ENCODE peak calls at places on chromosomes 2 and 18, in five cellular contexts. I is transverse colon, Z is OCI-LY7, H is breast epithelium, U is esophagus squamous epithelium. A is an unnamed sample.

GRCh38 chr18:11258014-11258413 is 108.6 kb upstream of the PIEZO2 start:
- DNase-seq in I (no peak), Z (no peak), H (no peak), U (no peak), A (no peak)

GRCh38 chr2:50088987-50089386 is 934.7 kb upstream of the FSHR start:
- DNase-seq in I (no peak), Z (no peak), H (no peak), U (no peak), A (no peak)

GRCh38 chr2:182553483-182553882 is 126.6 kb upstream of the PDE1A start:
- DNase-seq in I (no peak), Z (no peak), H (no peak), U (no peak), A (no peak)

GRCh38 chr2:167957662-167958061 is 289.7 kb downstream of the STK39 start:
- DNase-seq in I (no peak), Z (no peak), H (no peak), U (no peak), A (no peak)

GRCh38 chr2:136118819-136119716 is 1.1 kb upstream of the CXCR4 start:
- DNase-seq in I (peak; percentile 82), Z (peak; percentile 90), H (peak; percentile 56), U (peak; percentile 57), A (no peak)

GRCh38 chr2:30730736-30731135 is 76.5 kb downstream of the CAPN13 start:
- DNase-seq in I (no peak), Z (no peak), H (no peak), U (no peak), A (no peak)

GRCh38 chr18:48832961-48833700 is 117.6 kb downstream of the SMAD7 start:
- DNase-seq in I (peak; percentile 74), Z (no peak), H (peak; percentile 57), U (no peak), A (no peak)

GRCh38 chr2:185537689-185538088 is 200.9 kb upstream of the FSIP2 start:
- DNase-seq in I (no peak), Z (no peak), H (no peak), U (no peak), A (no peak)

GRCh38 chr2:168138369-168138768 is 109.0 kb downstream of the STK39 start:
- DNase-seq in I (no peak), Z (no peak), H (no peak), U (no peak), A (no peak)

GRCh38 chr2:233290446-233290845 is 17.2 kb upstream of the SAG start:
- DNase-seq in I (no peak), Z (no peak), H (no peak), U (no peak), A (no peak)
- H3K36me3 ChIP-seq in I (no peaks in the 10 kb centered on the region), Z (peaks cover 97% of the 10 kb centered on the region), H (peaks cover 12% of the 10 kb centered on the region), U (peaks cover 100% of the 10 kb centered on the region), A (peaks cover 53% of the 10 kb centered on the region)

DNA sequence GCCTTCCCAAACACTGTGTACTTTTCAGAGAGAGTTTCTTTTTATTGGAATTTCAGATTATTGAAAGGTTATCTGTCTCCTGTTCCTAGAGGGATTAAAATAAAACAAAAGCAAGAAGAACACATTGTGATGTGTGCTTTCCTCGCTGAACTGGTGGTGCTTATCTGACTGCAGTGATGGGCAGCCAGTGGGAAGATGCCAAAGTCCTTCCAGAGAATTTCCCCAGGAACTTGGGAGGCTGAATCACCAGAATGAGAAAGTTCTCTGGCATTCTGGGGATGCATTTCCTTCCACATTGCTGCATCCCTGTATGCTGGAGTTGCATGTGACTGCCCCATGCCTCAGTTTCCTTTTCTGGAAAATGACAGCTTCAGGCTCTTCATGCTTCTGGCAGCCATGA is 53.9 kb upstream of the SEC11C start:
- DNase-seq in I (no peak), Z (no peak), H (no peak), U (no peak), A (peak; percentile 66)
- TF ChIP-seq CTCF in I (no peak), Z (no peak), H (no peak), U (no peak), A (no peak)

GRCh38 chr18:5097116-5097703 is 99.8 kb downstream of the AKAIN1 start:
- DNase-seq in I (no peak), Z (no peak), H (no peak), U (no peak), A (no peak)

GRCh38 chr18:5093902-5094301 is 103.2 kb downstream of the AKAIN1 start:
- DNase-seq in I (no peak), Z (no peak), H (no peak), U (no peak), A (no peak)

GRCh38 chr18:5095239-5095638 is 101.8 kb downstream of the AKAIN1 start:
- DNase-seq in I (no peak), Z (no peak), H (no peak), U (no peak), A (no peak)

DNA sequence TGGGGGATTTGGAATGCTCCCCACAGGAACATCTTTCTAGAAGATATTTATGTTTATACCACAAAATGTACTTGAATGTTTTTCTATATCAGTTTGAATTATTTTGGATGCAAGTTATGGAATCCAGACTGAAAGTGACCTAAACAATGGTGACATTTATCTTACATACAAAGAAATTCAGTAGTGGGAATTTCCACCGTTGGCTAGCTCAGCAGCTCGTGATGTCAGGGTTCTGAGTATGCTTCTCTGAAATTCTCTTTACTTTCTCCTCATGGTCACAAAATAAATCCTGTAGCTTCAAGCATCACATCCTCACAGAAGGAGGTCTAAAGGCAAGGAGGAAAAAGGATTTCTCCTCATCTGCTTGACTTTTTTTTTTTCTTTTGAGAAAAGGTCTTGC is 105.3 kb downstream of the AKAIN1 start:
- DNase-seq in I (no peak), Z (no peak), H (no peak), U (no peak), A (no peak)
- H3K4me3 ChIP-seq in I (no peak overlapping the region), Z (no peak overlapping the region), H (no peak overlapping the region), U (no peak overlapping the region), A (no peak overlapping the region)

GRCh38 chr2:73764945-73765344 is 15.0 kb downstream of the DUSP11 start:
- DNase-seq in I (no peak), Z (no peak), H (no peak), U (no peak), A (no peak)
- H3K36me3 ChIP-seq in I (no peaks in the 10 kb centered on the region), Z (peaks cover 94% of the 10 kb centered on the region), H (no peaks in the 10 kb centered on the region), U (peaks cover 99% of the 10 kb centered on the region), A (peaks cover 51% of the 10 kb centered on the region)

GRCh38 chr2:20617892-20618467 is 32.9 kb downstream of the HS1BP3 start:
- DNase-seq in I (peak; percentile 92), Z (no peak), H (peak; percentile 84), U (peak; percentile 32), A (peak; percentile 94)
- TF ChIP-seq CTCF in I (peak; percentile 55), Z (no peak), H (peak; percentile 65), U (peak; percentile 64), A (peak; percentile 49)

GRCh38 chr2:69636395-69636794 is 7.1 kb downstream of the AAK1 start:
- DNase-seq in I (no peak), Z (no peak), H (no peak), U (no peak), A (no peak)

GRCh38 chr2:69638630-69639029 is 4.9 kb downstream of the AAK1 start:
- DNase-seq in I (no peak), Z (no peak), H (no peak), U (no peak), A (no peak)

GRCh38 chr2:69641887-69642708 is 1.4 kb downstream of the AAK1 start:
- DNase-seq in I (no peak), Z (no peak), H (no peak), U (no peak), A (no peak)

GRCh38 chr2:69637923-69638322 is 5.6 kb downstream of the AAK1 start:
- DNase-seq in I (no peak), Z (no peak), H (no peak), U (no peak), A (no peak)

DNA sequence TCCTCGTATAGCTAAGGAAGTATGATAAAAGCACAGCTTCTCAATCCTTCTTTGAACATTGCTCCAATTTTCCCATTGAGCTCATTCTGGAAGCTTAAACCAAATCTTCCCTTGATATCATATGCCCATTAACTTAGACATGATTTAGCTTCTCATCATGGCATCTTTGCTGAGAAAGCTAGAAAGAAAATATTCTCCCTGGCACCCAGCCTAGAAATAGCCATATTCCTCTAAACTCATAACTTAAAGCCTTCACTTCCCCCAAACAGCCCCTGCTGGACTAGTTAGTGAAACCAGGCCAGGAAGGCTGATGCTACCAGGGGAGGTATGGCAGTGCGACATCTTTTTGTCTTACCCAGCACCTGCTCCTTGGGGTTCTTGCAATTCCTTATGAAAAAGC is 4.3 kb downstream of the AAK1 start:
- DNase-seq in I (no peak), Z (no peak), H (no peak), U (no peak), A (no peak)
- H3K4me3 ChIP-seq in I (no peak overlapping the region), Z (no peak overlapping the region), H (no peak overlapping the region), U (no peak overlapping the region), A (no peak overlapping the region)

GRCh38 chr2:186751790-186752189 is 57.9 kb downstream of the FAM171B start:
- DNase-seq in I (no peak), Z (no peak), H (no peak), U (no peak), A (peak; percentile 6)

GRCh38 chr2:186751078-186751477 is 57.2 kb downstream of the FAM171B start:
- DNase-seq in I (no peak), Z (no peak), H (no peak), U (no peak), A (no peak)

GRCh38 chr2:186748354-186748753 is 54.5 kb downstream of the FAM171B start:
- DNase-seq in I (no peak), Z (no peak), H (no peak), U (no peak), A (no peak)

GRCh38 chr2:186746584-186746983 is 52.7 kb downstream of the FAM171B start:
- DNase-seq in I (no peak), Z (no peak), H (no peak), U (no peak), A (no peak)

GRCh38 chr2:186749179-186749578 is 55.3 kb downstream of the FAM171B start:
- DNase-seq in I (no peak), Z (no peak), H (no peak), U (no peak), A (no peak)
- H3K36me3 ChIP-seq in I (no peaks in the 10 kb centered on the region), Z (no peaks in the 10 kb centered on the region), H (no peaks in the 10 kb centered on the region), U (peaks cover 4% of the 10 kb centered on the region), A (no peaks in the 10 kb centered on the region)

DNA sequence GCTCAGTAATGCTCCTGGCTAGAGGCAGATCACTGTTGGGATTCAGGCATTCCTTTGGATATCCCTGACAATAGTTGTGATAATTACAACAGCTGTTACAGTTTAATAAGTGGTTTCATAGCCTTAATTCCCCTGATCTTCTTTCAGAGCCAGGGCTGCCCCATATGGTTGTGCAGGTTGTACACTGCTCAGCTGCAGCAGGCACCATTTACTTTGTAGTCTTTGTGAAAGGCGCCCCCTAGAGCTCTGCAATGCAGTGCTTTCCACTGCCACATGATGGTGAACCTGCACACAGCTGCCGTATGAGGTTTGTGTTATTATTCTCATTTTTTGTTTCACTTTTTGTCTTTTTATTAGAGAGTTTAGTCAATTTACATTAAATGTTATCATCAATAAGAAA is 239.1 kb downstream of the KCNS3 start:
- DNase-seq in I (peak; percentile 27), Z (peak; percentile 30), H (no peak), U (no peak), A (peak; percentile 14)
- TF ChIP-seq CTCF in I (peak; percentile 18), Z (peak; percentile 71), H (peak; percentile 20), U (peak; percentile 66), A (peak; percentile 71)

GRCh38 chr2:216369821-216370220 is 2.5 kb downstream of the MARCHF4 start:
- DNase-seq in I (no peak), Z (no peak), H (no peak), U (no peak), A (no peak)
- H3K4me3 ChIP-seq in I (no peak overlapping the region), Z (no peak overlapping the region), H (no peak overlapping the region), U (no peak overlapping the region), A (no peak overlapping the region)

A was measured in cardiac muscle cell.